ENCODE peak calls at places on chromosome 10, in five cellular contexts. One of them, this sample, is unnamed.

GRCh38 chr10:34504534-34504933 is 310.6 kb downstream of the PARD3 start:
- DNase-seq in stimulated activated naive CD8-positive, alpha-beta T cell treated with anti-CD3 and anti-CD28 coated beads, Interleukin-15, Interleukin-2, amounts not matched to agents 100 U/mL and 50 U/mL, for 24 hours: no peak
- DNase-seq in NCI-H2081: no peak
- DNase-seq in stimulated activated CD8-positive, alpha-beta memory T cell treated with anti-CD3 and anti-CD28 coated beads, Interleukin-7, amount 100 ng/mL, for 1 hour: no peak
- DNase-seq in fibroblast of mammary gland: peak; percentile 58
- DNase-seq in this sample: peak; percentile 5

GRCh38 chr10:74189999-74190421 is 39.0 kb downstream of the ADK start:
- DNase-seq in stimulated activated naive CD8-positive, alpha-beta T cell treated with anti-CD3 and anti-CD28 coated beads, Interleukin-15, Interleukin-2, amounts not matched to agents 100 U/mL and 50 U/mL, for 24 hours: no peak
- DNase-seq in NCI-H2081: no peak
- DNase-seq in stimulated activated CD8-positive, alpha-beta memory T cell treated with anti-CD3 and anti-CD28 coated beads, Interleukin-7, amount 100 ng/mL, for 1 hour: no peak
- DNase-seq in fibroblast of mammary gland: peak; percentile 95
- DNase-seq in this sample: no peak

GRCh38 chr10:29063806-29064644 is 224.8 kb upstream of the LYZL1 start:
- DNase-seq in stimulated activated naive CD8-positive, alpha-beta T cell treated with anti-CD3 and anti-CD28 coated beads, Interleukin-15, Interleukin-2, amounts not matched to agents 100 U/mL and 50 U/mL, for 24 hours: no peak
- DNase-seq in NCI-H2081: no peak
- DNase-seq in stimulated activated CD8-positive, alpha-beta memory T cell treated with anti-CD3 and anti-CD28 coated beads, Interleukin-7, amount 100 ng/mL, for 1 hour: no peak
- DNase-seq in fibroblast of mammary gland: peak; percentile 5
- DNase-seq in this sample: no peak

GRCh38 chr10:79555910-79556309 is 4.3 kb downstream of the SFTPA2 start:
- DNase-seq in stimulated activated naive CD8-positive, alpha-beta T cell treated with anti-CD3 and anti-CD28 coated beads, Interleukin-15, Interleukin-2, amounts not matched to agents 100 U/mL and 50 U/mL, for 24 hours: no peak
- DNase-seq in NCI-H2081: no peak
- DNase-seq in stimulated activated CD8-positive, alpha-beta memory T cell treated with anti-CD3 and anti-CD28 coated beads, Interleukin-7, amount 100 ng/mL, for 1 hour: no peak
- DNase-seq in fibroblast of mammary gland: no peak
- DNase-seq in this sample: no peak

GRCh38 chr10:50605280-50606270 is 18.2 kb downstream of the SGMS1 start:
- DNase-seq in stimulated activated naive CD8-positive, alpha-beta T cell treated with anti-CD3 and anti-CD28 coated beads, Interleukin-15, Interleukin-2, amounts not matched to agents 100 U/mL and 50 U/mL, for 24 hours: no peak
- DNase-seq in NCI-H2081: no peak
- DNase-seq in stimulated activated CD8-positive, alpha-beta memory T cell treated with anti-CD3 and anti-CD28 coated beads, Interleukin-7, amount 100 ng/mL, for 1 hour: no peak
- DNase-seq in fibroblast of mammary gland: peak; percentile 94
- DNase-seq in this sample: no peak

GRCh38 chr10:126247454-126247975 is 140.8 kb downstream of the ADAM12 start:
- DNase-seq in stimulated activated naive CD8-positive, alpha-beta T cell treated with anti-CD3 and anti-CD28 coated beads, Interleukin-15, Interleukin-2, amounts not matched to agents 100 U/mL and 50 U/mL, for 24 hours: no peak
- DNase-seq in NCI-H2081: no peak
- DNase-seq in stimulated activated CD8-positive, alpha-beta memory T cell treated with anti-CD3 and anti-CD28 coated beads, Interleukin-7, amount 100 ng/mL, for 1 hour: no peak
- DNase-seq in fibroblast of mammary gland: peak; percentile 100
- DNase-seq in this sample: no peak

GRCh38 chr10:102312683-102313082 is 67.4 kb downstream of the GBF1 start:
- DNase-seq in stimulated activated naive CD8-positive, alpha-beta T cell treated with anti-CD3 and anti-CD28 coated beads, Interleukin-15, Interleukin-2, amounts not matched to agents 100 U/mL and 50 U/mL, for 24 hours: no peak
- DNase-seq in NCI-H2081: no peak
- DNase-seq in stimulated activated CD8-positive, alpha-beta memory T cell treated with anti-CD3 and anti-CD28 coated beads, Interleukin-7, amount 100 ng/mL, for 1 hour: no peak
- DNase-seq in fibroblast of mammary gland: peak; percentile 67
- DNase-seq in this sample: peak; percentile 26

GRCh38 chr10:5292196-5292735 is 72.5 kb upstream of the UCN3 start:
- DNase-seq in stimulated activated naive CD8-positive, alpha-beta T cell treated with anti-CD3 and anti-CD28 coated beads, Interleukin-15, Interleukin-2, amounts not matched to agents 100 U/mL and 50 U/mL, for 24 hours: no peak
- DNase-seq in NCI-H2081: peak; percentile 8
- DNase-seq in stimulated activated CD8-positive, alpha-beta memory T cell treated with anti-CD3 and anti-CD28 coated beads, Interleukin-7, amount 100 ng/mL, for 1 hour: no peak
- DNase-seq in fibroblast of mammary gland: no peak
- DNase-seq in this sample: peak; percentile 47

GRCh38 chr10:132204781-132205473 is 18.2 kb downstream of the DPYSL4 start:
- DNase-seq in stimulated activated naive CD8-positive, alpha-beta T cell treated with anti-CD3 and anti-CD28 coated beads, Interleukin-15, Interleukin-2, amounts not matched to agents 100 U/mL and 50 U/mL, for 24 hours: no peak
- DNase-seq in NCI-H2081: no peak
- DNase-seq in stimulated activated CD8-positive, alpha-beta memory T cell treated with anti-CD3 and anti-CD28 coated beads, Interleukin-7, amount 100 ng/mL, for 1 hour: no peak
- DNase-seq in fibroblast of mammary gland: no peak
- DNase-seq in this sample: no peak

GRCh38 chr10:95564291-95564690 is 3.1 kb upstream of the SORBS1 start:
- DNase-seq in stimulated activated naive CD8-positive, alpha-beta T cell treated with anti-CD3 and anti-CD28 coated beads, Interleukin-15, Interleukin-2, amounts not matched to agents 100 U/mL and 50 U/mL, for 24 hours: no peak
- DNase-seq in NCI-H2081: no peak
- DNase-seq in stimulated activated CD8-positive, alpha-beta memory T cell treated with anti-CD3 and anti-CD28 coated beads, Interleukin-7, amount 100 ng/mL, for 1 hour: no peak
- DNase-seq in fibroblast of mammary gland: no peak
- DNase-seq in this sample: no peak

GRCh38 chr10:101840741-101841453 is 2.7 kb downstream of the KCNIP2 start:
- DNase-seq in stimulated activated naive CD8-positive, alpha-beta T cell treated with anti-CD3 and anti-CD28 coated beads, Interleukin-15, Interleukin-2, amounts not matched to agents 100 U/mL and 50 U/mL, for 24 hours: peak; percentile 86
- DNase-seq in NCI-H2081: peak; percentile 52
- DNase-seq in stimulated activated CD8-positive, alpha-beta memory T cell treated with anti-CD3 and anti-CD28 coated beads, Interleukin-7, amount 100 ng/mL, for 1 hour: peak; percentile 49
- DNase-seq in fibroblast of mammary gland: peak; percentile 80
- DNase-seq in this sample: peak; percentile 86

GRCh38 chr10:27744478-27745379 is 890 bp downstream of the MKX start:
- DNase-seq in stimulated activated naive CD8-positive, alpha-beta T cell treated with anti-CD3 and anti-CD28 coated beads, Interleukin-15, Interleukin-2, amounts not matched to agents 100 U/mL and 50 U/mL, for 24 hours: peak; percentile 39
- DNase-seq in NCI-H2081: no peak
- DNase-seq in stimulated activated CD8-positive, alpha-beta memory T cell treated with anti-CD3 and anti-CD28 coated beads, Interleukin-7, amount 100 ng/mL, for 1 hour: no peak
- DNase-seq in fibroblast of mammary gland: peak; percentile 27
- DNase-seq in this sample: peak; percentile 45

GRCh38 chr10:122279725-122280141 is 8.6 kb downstream of the BTBD16 start:
- DNase-seq in stimulated activated naive CD8-positive, alpha-beta T cell treated with anti-CD3 and anti-CD28 coated beads, Interleukin-15, Interleukin-2, amounts not matched to agents 100 U/mL and 50 U/mL, for 24 hours: peak; percentile 16
- DNase-seq in NCI-H2081: no peak
- DNase-seq in stimulated activated CD8-positive, alpha-beta memory T cell treated with anti-CD3 and anti-CD28 coated beads, Interleukin-7, amount 100 ng/mL, for 1 hour: no peak
- DNase-seq in fibroblast of mammary gland: peak; percentile 50
- DNase-seq in this sample: peak; percentile 47

GRCh38 chr10:75038335-75038734 is 73.1 kb upstream of the SAMD8 start:
- DNase-seq in stimulated activated naive CD8-positive, alpha-beta T cell treated with anti-CD3 and anti-CD28 coated beads, Interleukin-15, Interleukin-2, amounts not matched to agents 100 U/mL and 50 U/mL, for 24 hours: no peak
- DNase-seq in NCI-H2081: no peak
- DNase-seq in stimulated activated CD8-positive, alpha-beta memory T cell treated with anti-CD3 and anti-CD28 coated beads, Interleukin-7, amount 100 ng/mL, for 1 hour: no peak
- DNase-seq in fibroblast of mammary gland: peak; percentile 67
- DNase-seq in this sample: no peak

GRCh38 chr10:30803901-30804322 is 174.4 kb upstream of the LYZL2 start:
- DNase-seq in stimulated activated naive CD8-positive, alpha-beta T cell treated with anti-CD3 and anti-CD28 coated beads, Interleukin-15, Interleukin-2, amounts not matched to agents 100 U/mL and 50 U/mL, for 24 hours: no peak
- DNase-seq in NCI-H2081: no peak
- DNase-seq in stimulated activated CD8-positive, alpha-beta memory T cell treated with anti-CD3 and anti-CD28 coated beads, Interleukin-7, amount 100 ng/mL, for 1 hour: no peak
- DNase-seq in fibroblast of mammary gland: peak; percentile 99
- DNase-seq in this sample: no peak

GRCh38 chr10:70923696-70924095 is 35.3 kb upstream of the PCBD1 start:
- DNase-seq in stimulated activated naive CD8-positive, alpha-beta T cell treated with anti-CD3 and anti-CD28 coated beads, Interleukin-15, Interleukin-2, amounts not matched to agents 100 U/mL and 50 U/mL, for 24 hours: no peak
- DNase-seq in NCI-H2081: no peak
- DNase-seq in stimulated activated CD8-positive, alpha-beta memory T cell treated with anti-CD3 and anti-CD28 coated beads, Interleukin-7, amount 100 ng/mL, for 1 hour: no peak
- DNase-seq in fibroblast of mammary gland: no peak
- DNase-seq in this sample: no peak

GRCh38 chr10:74282853-74283205 is 131.8 kb downstream of the ADK start:
- DNase-seq in stimulated activated naive CD8-positive, alpha-beta T cell treated with anti-CD3 and anti-CD28 coated beads, Interleukin-15, Interleukin-2, amounts not matched to agents 100 U/mL and 50 U/mL, for 24 hours: no peak
- DNase-seq in NCI-H2081: no peak
- DNase-seq in stimulated activated CD8-positive, alpha-beta memory T cell treated with anti-CD3 and anti-CD28 coated beads, Interleukin-7, amount 100 ng/mL, for 1 hour: no peak
- DNase-seq in fibroblast of mammary gland: peak; percentile 75
- DNase-seq in this sample: no peak

GRCh38 chr10:58157076-58157766 is 110.5 kb downstream of the IPMK start:
- DNase-seq in stimulated activated naive CD8-positive, alpha-beta T cell treated with anti-CD3 and anti-CD28 coated beads, Interleukin-15, Interleukin-2, amounts not matched to agents 100 U/mL and 50 U/mL, for 24 hours: no peak
- DNase-seq in NCI-H2081: no peak
- DNase-seq in stimulated activated CD8-positive, alpha-beta memory T cell treated with anti-CD3 and anti-CD28 coated beads, Interleukin-7, amount 100 ng/mL, for 1 hour: no peak
- DNase-seq in fibroblast of mammary gland: peak; percentile 100
- DNase-seq in this sample: no peak

GRCh38 chr10:79178614-79179403 is 110.0 kb downstream of the ZMIZ1 start:
- DNase-seq in stimulated activated naive CD8-positive, alpha-beta T cell treated with anti-CD3 and anti-CD28 coated beads, Interleukin-15, Interleukin-2, amounts not matched to agents 100 U/mL and 50 U/mL, for 24 hours: no peak
- DNase-seq in NCI-H2081: peak; percentile 30
- DNase-seq in stimulated activated CD8-positive, alpha-beta memory T cell treated with anti-CD3 and anti-CD28 coated beads, Interleukin-7, amount 100 ng/mL, for 1 hour: no peak
- DNase-seq in fibroblast of mammary gland: peak; percentile 88
- DNase-seq in this sample: no peak

GRCh38 chr10:59694936-59695335 is 14.7 kb downstream of the SLC16A9 start:
- DNase-seq in stimulated activated naive CD8-positive, alpha-beta T cell treated with anti-CD3 and anti-CD28 coated beads, Interleukin-15, Interleukin-2, amounts not matched to agents 100 U/mL and 50 U/mL, for 24 hours: no peak
- DNase-seq in NCI-H2081: no peak
- DNase-seq in stimulated activated CD8-positive, alpha-beta memory T cell treated with anti-CD3 and anti-CD28 coated beads, Interleukin-7, amount 100 ng/mL, for 1 hour: no peak
- DNase-seq in fibroblast of mammary gland: no peak
- DNase-seq in this sample: no peak

GRCh38 chr10:191703-192518 is 56.7 kb downstream of the ZMYND11 start:
- DNase-seq in stimulated activated naive CD8-positive, alpha-beta T cell treated with anti-CD3 and anti-CD28 coated beads, Interleukin-15, Interleukin-2, amounts not matched to agents 100 U/mL and 50 U/mL, for 24 hours: no peak
- DNase-seq in NCI-H2081: no peak
- DNase-seq in stimulated activated CD8-positive, alpha-beta memory T cell treated with anti-CD3 and anti-CD28 coated beads, Interleukin-7, amount 100 ng/mL, for 1 hour: no peak
- DNase-seq in fibroblast of mammary gland: peak; percentile 86
- DNase-seq in this sample: no peak

GRCh38 chr10:23310443-23310842 is 34.2 kb downstream of the C10orf67 start:
- DNase-seq in stimulated activated naive CD8-positive, alpha-beta T cell treated with anti-CD3 and anti-CD28 coated beads, Interleukin-15, Interleukin-2, amounts not matched to agents 100 U/mL and 50 U/mL, for 24 hours: no peak
- DNase-seq in NCI-H2081: no peak
- DNase-seq in stimulated activated CD8-positive, alpha-beta memory T cell treated with anti-CD3 and anti-CD28 coated beads, Interleukin-7, amount 100 ng/mL, for 1 hour: no peak
- DNase-seq in fibroblast of mammary gland: no peak
- DNase-seq in this sample: no peak

GRCh38 chr10:110617455-110618162 is 26.5 kb upstream of the RBM20 start:
- DNase-seq in stimulated activated naive CD8-positive, alpha-beta T cell treated with anti-CD3 and anti-CD28 coated beads, Interleukin-15, Interleukin-2, amounts not matched to agents 100 U/mL and 50 U/mL, for 24 hours: peak; percentile 37
- DNase-seq in NCI-H2081: no peak
- DNase-seq in stimulated activated CD8-positive, alpha-beta memory T cell treated with anti-CD3 and anti-CD28 coated beads, Interleukin-7, amount 100 ng/mL, for 1 hour: no peak
- DNase-seq in fibroblast of mammary gland: no peak
- DNase-seq in this sample: peak; percentile 36

GRCh38 chr10:30857803-30858202 is 173.9 kb downstream of the ZNF438 start:
- DNase-seq in stimulated activated naive CD8-positive, alpha-beta T cell treated with anti-CD3 and anti-CD28 coated beads, Interleukin-15, Interleukin-2, amounts not matched to agents 100 U/mL and 50 U/mL, for 24 hours: no peak
- DNase-seq in NCI-H2081: no peak
- DNase-seq in stimulated activated CD8-positive, alpha-beta memory T cell treated with anti-CD3 and anti-CD28 coated beads, Interleukin-7, amount 100 ng/mL, for 1 hour: no peak
- DNase-seq in fibroblast of mammary gland: peak; percentile 90
- DNase-seq in this sample: no peak

GRCh38 chr10:118258285-118258684 is 83.8 kb downstream of the FAM204A start:
- DNase-seq in stimulated activated naive CD8-positive, alpha-beta T cell treated with anti-CD3 and anti-CD28 coated beads, Interleukin-15, Interleukin-2, amounts not matched to agents 100 U/mL and 50 U/mL, for 24 hours: no peak
- DNase-seq in NCI-H2081: no peak
- DNase-seq in stimulated activated CD8-positive, alpha-beta memory T cell treated with anti-CD3 and anti-CD28 coated beads, Interleukin-7, amount 100 ng/mL, for 1 hour: no peak
- DNase-seq in fibroblast of mammary gland: no peak
- DNase-seq in this sample: no peak

GRCh38 chr10:73517166-73517888 is 21.5 kb upstream of the PPP3CB start:
- DNase-seq in stimulated activated naive CD8-positive, alpha-beta T cell treated with anti-CD3 and anti-CD28 coated beads, Interleukin-15, Interleukin-2, amounts not matched to agents 100 U/mL and 50 U/mL, for 24 hours: no peak
- DNase-seq in NCI-H2081: no peak
- DNase-seq in stimulated activated CD8-positive, alpha-beta memory T cell treated with anti-CD3 and anti-CD28 coated beads, Interleukin-7, amount 100 ng/mL, for 1 hour: no peak
- DNase-seq in fibroblast of mammary gland: no peak
- DNase-seq in this sample: no peak

GRCh38 chr10:26741368-26741767 is 43.9 kb downstream of the PDSS1 start:
- DNase-seq in stimulated activated naive CD8-positive, alpha-beta T cell treated with anti-CD3 and anti-CD28 coated beads, Interleukin-15, Interleukin-2, amounts not matched to agents 100 U/mL and 50 U/mL, for 24 hours: no peak
- DNase-seq in NCI-H2081: no peak
- DNase-seq in stimulated activated CD8-positive, alpha-beta memory T cell treated with anti-CD3 and anti-CD28 coated beads, Interleukin-7, amount 100 ng/mL, for 1 hour: no peak
- DNase-seq in fibroblast of mammary gland: no peak
- DNase-seq in this sample: no peak

GRCh38 chr10:29961351-29961750 is 98.0 kb downstream of the JCAD start:
- DNase-seq in stimulated activated naive CD8-positive, alpha-beta T cell treated with anti-CD3 and anti-CD28 coated beads, Interleukin-15, Interleukin-2, amounts not matched to agents 100 U/mL and 50 U/mL, for 24 hours: no peak
- DNase-seq in NCI-H2081: no peak
- DNase-seq in stimulated activated CD8-positive, alpha-beta memory T cell treated with anti-CD3 and anti-CD28 coated beads, Interleukin-7, amount 100 ng/mL, for 1 hour: no peak
- DNase-seq in fibroblast of mammary gland: no peak
- DNase-seq in this sample: no peak

GRCh38 chr10:22679608-22680007 is 34.8 kb downstream of the PIP4K2A start:
- DNase-seq in stimulated activated naive CD8-positive, alpha-beta T cell treated with anti-CD3 and anti-CD28 coated beads, Interleukin-15, Interleukin-2, amounts not matched to agents 100 U/mL and 50 U/mL, for 24 hours: no peak
- DNase-seq in NCI-H2081: no peak
- DNase-seq in stimulated activated CD8-positive, alpha-beta memory T cell treated with anti-CD3 and anti-CD28 coated beads, Interleukin-7, amount 100 ng/mL, for 1 hour: no peak
- DNase-seq in fibroblast of mammary gland: no peak
- DNase-seq in this sample: no peak

GRCh38 chr10:1100143-1100542 is 44.0 kb downstream of the WDR37 start:
- DNase-seq in stimulated activated naive CD8-positive, alpha-beta T cell treated with anti-CD3 and anti-CD28 coated beads, Interleukin-15, Interleukin-2, amounts not matched to agents 100 U/mL and 50 U/mL, for 24 hours: no peak
- DNase-seq in NCI-H2081: no peak
- DNase-seq in stimulated activated CD8-positive, alpha-beta memory T cell treated with anti-CD3 and anti-CD28 coated beads, Interleukin-7, amount 100 ng/mL, for 1 hour: no peak
- DNase-seq in fibroblast of mammary gland: no peak
- DNase-seq in this sample: no peak

GRCh38 chr10:126240483-126240882 is 147.8 kb downstream of the ADAM12 start:
- DNase-seq in stimulated activated naive CD8-positive, alpha-beta T cell treated with anti-CD3 and anti-CD28 coated beads, Interleukin-15, Interleukin-2, amounts not matched to agents 100 U/mL and 50 U/mL, for 24 hours: no peak
- DNase-seq in NCI-H2081: no peak
- DNase-seq in stimulated activated CD8-positive, alpha-beta memory T cell treated with anti-CD3 and anti-CD28 coated beads, Interleukin-7, amount 100 ng/mL, for 1 hour: no peak
- DNase-seq in fibroblast of mammary gland: no peak
- DNase-seq in this sample: no peak

GRCh38 chr10:30687698-30688213 is 58.2 kb upstream of the LYZL2 start:
- DNase-seq in stimulated activated naive CD8-positive, alpha-beta T cell treated with anti-CD3 and anti-CD28 coated beads, Interleukin-15, Interleukin-2, amounts not matched to agents 100 U/mL and 50 U/mL, for 24 hours: peak; percentile 92
- DNase-seq in NCI-H2081: peak; percentile 37
- DNase-seq in stimulated activated CD8-positive, alpha-beta memory T cell treated with anti-CD3 and anti-CD28 coated beads, Interleukin-7, amount 100 ng/mL, for 1 hour: peak; percentile 64
- DNase-seq in fibroblast of mammary gland: peak; percentile 78
- DNase-seq in this sample: peak; percentile 88

GRCh38 chr10:132096223-132096622 is 30.5 kb downstream of the JAKMIP3 start:
- DNase-seq in stimulated activated naive CD8-positive, alpha-beta T cell treated with anti-CD3 and anti-CD28 coated beads, Interleukin-15, Interleukin-2, amounts not matched to agents 100 U/mL and 50 U/mL, for 24 hours: no peak
- DNase-seq in NCI-H2081: no peak
- DNase-seq in stimulated activated CD8-positive, alpha-beta memory T cell treated with anti-CD3 and anti-CD28 coated beads, Interleukin-7, amount 100 ng/mL, for 1 hour: no peak
- DNase-seq in fibroblast of mammary gland: peak; percentile 33
- DNase-seq in this sample: no peak

GRCh38 chr10:119025336-119025735 is 4.2 kb upstream of the NANOS1 start:
- DNase-seq in stimulated activated naive CD8-positive, alpha-beta T cell treated with anti-CD3 and anti-CD28 coated beads, Interleukin-15, Interleukin-2, amounts not matched to agents 100 U/mL and 50 U/mL, for 24 hours: no peak
- DNase-seq in NCI-H2081: peak; percentile 24
- DNase-seq in stimulated activated CD8-positive, alpha-beta memory T cell treated with anti-CD3 and anti-CD28 coated beads, Interleukin-7, amount 100 ng/mL, for 1 hour: no peak
- DNase-seq in fibroblast of mammary gland: peak; percentile 78
- DNase-seq in this sample: no peak

GRCh38 chr10:3955954-3956617 is 171.1 kb upstream of the KLF6 start:
- DNase-seq in stimulated activated naive CD8-positive, alpha-beta T cell treated with anti-CD3 and anti-CD28 coated beads, Interleukin-15, Interleukin-2, amounts not matched to agents 100 U/mL and 50 U/mL, for 24 hours: no peak
- DNase-seq in NCI-H2081: peak; percentile 5
- DNase-seq in stimulated activated CD8-positive, alpha-beta memory T cell treated with anti-CD3 and anti-CD28 coated beads, Interleukin-7, amount 100 ng/mL, for 1 hour: no peak
- DNase-seq in fibroblast of mammary gland: no peak
- DNase-seq in this sample: no peak

GRCh38 chr10:50506861-50507573 is 116.7 kb downstream of the SGMS1 start:
- DNase-seq in stimulated activated naive CD8-positive, alpha-beta T cell treated with anti-CD3 and anti-CD28 coated beads, Interleukin-15, Interleukin-2, amounts not matched to agents 100 U/mL and 50 U/mL, for 24 hours: no peak
- DNase-seq in NCI-H2081: no peak
- DNase-seq in stimulated activated CD8-positive, alpha-beta memory T cell treated with anti-CD3 and anti-CD28 coated beads, Interleukin-7, amount 100 ng/mL, for 1 hour: no peak
- DNase-seq in fibroblast of mammary gland: no peak
- DNase-seq in this sample: no peak

This sample was measured in activated CD4-positive, alpha-beta T cell treated with anti-CD3 and anti-CD28 coated beads for 48 hours.